ENCODE peak calls at places on chromosomes 16 and 17, in seven cellular contexts. O, U, Q, I, L, E and A are unnamed samples.

GRCh38 chr16:4392382-4393242 is 21.0 kb downstream of the VASN start:
- DNase-seq in O (no peak), U (no peak), Q (no peak), I (no peak), L (no peak), E (peak; percentile 86), A (peak; percentile 89)

GRCh38 chr16:88476817-88477397 is 23.8 kb downstream of the ZFPM1 start:
- DNase-seq in O (no peak), U (no peak), Q (no peak), I (no peak), L (no peak), E (no peak), A (no peak)

GRCh38 chr16:4733747-4734062 is 366 bp downstream of the ANKS3 start:
- DNase-seq in O (no peak), U (no peak), Q (no peak), I (no peak), L (no peak), E (no peak), A (no peak)

GRCh38 chr17:21362331-21362931 is 13.7 kb upstream of the KCNJ12 start:
- DNase-seq in O (no peak), U (no peak), Q (no peak), I (no peak), L (no peak), E (no peak), A (no peak)

GRCh38 chr17:61334673-61335072 is 65.0 kb upstream of the TBX2 start:
- DNase-seq in O (no peak), U (no peak), Q (no peak), I (no peak), L (no peak), E (no peak), A (no peak)

GRCh38 chr17:549197-550040 is 165.2 kb downstream of the VPS53 start:
- DNase-seq in O (no peak), U (no peak), Q (peak; percentile 84), I (no peak), L (no peak), E (peak; percentile 83), A (no peak)

GRCh38 chr16:12092347-12092882 is 115.9 kb downstream of the SNX29 start:
- DNase-seq in O (peak; percentile 13), U (no peak), Q (peak; percentile 47), I (no peak), L (peak; percentile 38), E (peak; percentile 95), A (no peak)

GRCh38 chr17:44745301-44745700 is 13.5 kb upstream of the ADAM11 start:
- DNase-seq in O (no peak), U (peak; percentile 46), Q (no peak), I (no peak), L (no peak), E (no peak), A (no peak)

GRCh38 chr16:81904320-81904719 is 107.0 kb downstream of the SDR42E1 start:
- DNase-seq in O (no peak), U (no peak), Q (no peak), I (no peak), L (no peak), E (no peak), A (no peak)

GRCh38 chr17:47970725-47971511 is at the start of gene CDK5RAP3:
- DNase-seq in O (peak; percentile 100), U (peak; percentile 100), Q (peak; percentile 100), I (peak; percentile 97), L (peak; percentile 99), E (peak; percentile 99), A (peak; percentile 99)

GRCh38 chr16:4415538-4416199 is 727 bp downstream of the CORO7 start:
- DNase-seq in O (no peak), U (peak; percentile 80), Q (peak; percentile 43), I (no peak), L (peak; percentile 16), E (no peak), A (no peak)

GRCh38 chr17:41367426-41368075 is 2.1 kb downstream of the KRT33B start:
- DNase-seq in O (no peak), U (no peak), Q (no peak), I (no peak), L (no peak), E (peak; percentile 69), A (no peak)

GRCh38 chr17:74833501-74834361 is 26.0 kb downstream of the GRIN2C start:
- DNase-seq in O (no peak), U (no peak), Q (no peak), I (no peak), L (no peak), E (peak; percentile 52), A (no peak)

GRCh38 chr16:84790291-84790690 is 29.5 kb upstream of the CRISPLD2 start:
- DNase-seq in O (no peak), U (no peak), Q (no peak), I (no peak), L (no peak), E (no peak), A (no peak)

GRCh38 chr17:78974635-78975591 is 4.8 kb downstream of the LGALS3BP start:
- DNase-seq in O (peak; percentile 64), U (peak; percentile 51), Q (peak; percentile 70), I (no peak), L (no peak), E (peak; percentile 84), A (no peak)

GRCh38 chr17:76527430-76528111 is 9.9 kb downstream of the CYGB start:
- DNase-seq in O (no peak), U (no peak), Q (peak; percentile 66), I (no peak), L (peak; percentile 80), E (peak; percentile 80), A (peak; percentile 78)
- TF ChIP-seq POLR2A in O (no peak), U (no peak), Q (no peak), I (no peak), L (no peak), E (no peak), A (no peak)

DNA sequence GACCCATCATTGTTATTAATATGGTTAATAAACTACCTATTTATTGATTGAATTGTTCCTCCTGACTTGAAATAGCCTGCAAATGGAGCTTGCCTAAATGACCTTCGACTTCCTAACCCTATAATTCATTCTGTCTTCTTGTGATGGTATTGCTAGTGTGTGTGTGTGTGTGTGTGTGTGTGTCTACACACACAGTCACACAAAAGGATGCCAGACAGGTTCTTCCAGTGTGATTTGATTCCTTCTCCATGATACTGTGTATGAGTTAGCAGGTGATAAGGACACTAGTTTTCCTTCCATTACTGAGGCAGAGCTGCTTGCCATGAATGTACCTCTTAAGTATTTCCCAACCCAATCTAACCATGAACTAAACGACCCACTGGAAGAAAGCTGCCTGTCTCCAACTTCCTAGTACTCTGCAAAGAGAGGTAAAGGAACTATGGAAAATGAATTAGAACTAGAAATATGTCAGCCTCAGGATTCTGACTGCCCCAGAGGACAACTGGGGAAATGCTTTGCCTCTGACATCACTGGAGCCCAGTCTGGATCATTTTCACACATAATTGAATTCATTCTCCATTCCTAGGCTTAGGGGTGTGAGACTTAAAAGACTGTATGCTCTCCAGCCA is 3.5 kb upstream of the CDC6 start:
- DNase-seq in O (no peak), U (no peak), Q (peak; percentile 73), I (no peak), L (no peak), E (peak; percentile 83), A (no peak)
- H3K4me2 ChIP-seq in O (peak overlapping the region; percentile 62), U (no peak overlapping the region), Q (peak overlapping the region; percentile 83), I (no peak overlapping the region), L (no peak overlapping the region), E (peak overlapping the region; percentile 92), A (no peak overlapping the region)

GRCh38 chr17:67376509-67376891 is 581 bp upstream of the PITPNC1 start:
- DNase-seq in O (no peak), U (no peak), Q (no peak), I (no peak), L (no peak), E (peak; percentile 59), A (no peak)

GRCh38 chr17:67376892-67377726 is at the start of gene PITPNC1:
- DNase-seq in O (peak; percentile 84), U (peak; percentile 80), Q (peak; percentile 89), I (no peak), L (peak; percentile 76), E (peak; percentile 86), A (no peak)

GRCh38 chr17:67377727-67378443 is 804 bp downstream of the PITPNC1 start:
- DNase-seq in O (peak; percentile 48), U (peak; percentile 47), Q (no peak), I (no peak), L (no peak), E (peak; percentile 35), A (no peak)

GRCh38 chr17:67379251-67379630 is 2.2 kb downstream of the PITPNC1 start:
- DNase-seq in O (no peak), U (no peak), Q (no peak), I (no peak), L (no peak), E (no peak), A (no peak)

DNA sequence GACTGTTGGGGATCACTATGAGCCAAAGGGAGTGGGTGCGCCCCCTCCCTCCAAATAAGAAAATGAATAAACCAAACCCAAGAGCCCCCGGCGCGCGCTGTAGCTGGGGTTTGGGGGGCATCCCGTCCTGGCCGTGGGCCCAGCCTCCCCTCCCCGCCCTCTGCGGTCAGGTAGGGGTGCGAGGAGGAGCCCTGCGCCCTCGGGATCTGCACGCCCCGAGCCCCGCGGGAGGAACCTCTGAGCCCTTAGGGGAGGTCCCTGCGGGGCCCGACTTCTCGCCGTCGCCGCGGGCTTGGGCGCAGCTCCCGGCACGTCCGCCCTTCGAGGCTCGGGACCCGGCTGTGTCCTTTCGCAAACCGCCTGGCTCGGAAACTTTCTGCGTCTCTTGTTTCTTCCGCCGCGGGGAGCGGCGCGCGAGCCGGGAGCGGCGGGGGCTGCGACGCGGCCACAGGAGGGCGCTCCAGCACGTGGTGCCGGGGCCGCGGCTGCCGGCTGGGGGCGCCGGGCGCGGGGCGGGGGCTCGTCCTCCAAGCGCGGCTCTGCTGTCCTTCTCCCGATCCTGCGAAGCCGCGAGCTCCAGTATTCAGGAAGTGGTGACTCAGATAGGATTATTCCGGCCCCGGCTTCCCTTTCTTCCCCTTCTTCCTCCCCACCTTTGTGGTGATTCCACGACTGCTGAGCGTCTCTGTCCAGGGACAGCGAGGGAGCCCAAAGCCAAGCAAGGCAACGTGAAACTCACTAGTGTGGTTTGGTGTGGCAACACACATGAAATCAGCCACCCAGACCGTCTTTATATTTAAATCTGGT is 1.6 kb downstream of the PITPNC1 start:
- DNase-seq in O (peak; percentile 75), U (peak; percentile 78), Q (peak; percentile 83), I (no peak), L (peak; percentile 72), E (peak; percentile 82), A (no peak)
- TF ChIP-seq POLR2A in O (no peak), U (no peak), Q (no peak), I (peak; percentile 79), L (no peak), E (peak; percentile 52), A (no peak)

DNA sequence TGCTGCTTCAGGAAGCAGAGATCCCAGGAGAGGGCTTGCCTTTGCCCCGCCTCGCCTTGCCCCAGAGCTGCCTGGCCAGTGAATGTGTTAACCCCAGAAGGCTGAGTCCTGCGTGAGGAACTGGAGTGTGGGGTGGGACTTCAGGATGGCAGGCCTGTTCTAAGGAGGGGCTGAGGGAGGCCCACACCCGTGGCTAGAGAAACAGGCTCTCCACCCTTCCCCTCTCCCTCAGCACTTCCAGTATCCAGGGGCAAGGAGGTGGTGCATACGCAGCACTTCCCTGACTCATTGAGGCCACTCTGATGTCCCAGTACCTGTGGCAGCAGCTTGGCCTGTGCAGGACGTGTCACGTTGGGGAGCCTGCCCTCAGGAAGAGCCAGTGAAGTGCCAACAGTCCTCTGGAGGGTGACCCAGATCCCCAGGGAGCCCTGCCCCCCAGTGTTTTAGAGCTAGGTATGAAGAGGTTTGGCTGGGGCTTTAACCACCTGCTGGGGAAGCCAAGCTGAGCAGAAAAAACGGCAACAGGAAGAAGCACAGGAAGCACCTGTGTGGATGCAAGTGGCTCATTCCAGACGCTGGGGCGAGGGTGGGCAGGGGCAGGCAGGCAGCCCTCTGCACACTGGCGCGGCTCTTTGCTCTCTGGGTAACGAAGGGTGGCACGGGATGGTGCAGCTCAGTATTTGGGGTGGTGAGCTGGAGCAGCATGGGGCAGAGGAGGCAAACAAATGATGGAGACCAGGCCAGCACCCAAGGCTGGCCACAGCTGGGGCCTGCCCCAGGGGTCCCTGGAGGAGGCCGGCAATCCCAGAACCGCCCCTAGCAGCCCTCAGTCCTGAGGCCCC is 14.7 kb upstream of the CTCF start:
- DNase-seq in O (no peak), U (no peak), Q (peak; percentile 83), I (no peak), L (no peak), E (no peak), A (no peak)
- H3K4me2 ChIP-seq in O (no peak overlapping the region), U (no peak overlapping the region), Q (peak overlapping the region; percentile 30), I (peak overlapping the region; percentile 82), L (no peak overlapping the region), E (no peak overlapping the region), A (no peak overlapping the region)